ENCODE peak calls at places on chromosomes 4 and X, in five cellular contexts. One of them, this sample, is unnamed.

GRCh38 chr4:504076-504475 is 5.1 kb downstream of the PIGG start:
- DNase-seq in ovary: no peak
- DNase-seq in lung: no peak
- DNase-seq in astrocyte: peak; percentile 26
- DNase-seq in body of pancreas: no peak
- DNase-seq in this sample: no peak

GRCh38 chr4:881709-882108 is 50.4 kb downstream of the GAK start:
- DNase-seq in ovary: no peak
- DNase-seq in lung: no peak
- DNase-seq in astrocyte: no peak
- DNase-seq in body of pancreas: no peak
- DNase-seq in this sample: no peak

GRCh38 chr4:156931267-156931666 is 40.3 kb downstream of the PDGFC start:
- DNase-seq in ovary: no peak
- DNase-seq in lung: no peak
- DNase-seq in astrocyte: peak; percentile 92
- DNase-seq in body of pancreas: peak; percentile 33
- DNase-seq in this sample: peak; percentile 87

GRCh38 chr4:176270669-176271068 is 1.6 kb upstream of the ASB5 start:
- DNase-seq in ovary: no peak
- DNase-seq in lung: no peak
- DNase-seq in astrocyte: peak; percentile 100
- DNase-seq in body of pancreas: no peak
- DNase-seq in this sample: peak; percentile 98

GRCh38 chr4:170014359-170015008 is 11.7 kb downstream of the MFAP3L start:
- DNase-seq in ovary: peak; percentile 32
- DNase-seq in lung: no peak
- DNase-seq in astrocyte: peak; percentile 88
- DNase-seq in body of pancreas: no peak
- DNase-seq in this sample: peak; percentile 58

GRCh38 chr4:184382189-184382846 is 92.0 kb downstream of the IRF2 start:
- DNase-seq in ovary: no peak
- DNase-seq in lung: no peak
- DNase-seq in astrocyte: no peak
- DNase-seq in body of pancreas: no peak
- DNase-seq in this sample: no peak

GRCh38 chrX:8879750-8880149 is 78.6 kb upstream of the FAM9A start:
- DNase-seq in ovary: no peak
- DNase-seq in lung: no peak
- DNase-seq in astrocyte: no peak
- DNase-seq in body of pancreas: peak; percentile 19
- DNase-seq in this sample: no peak

GRCh38 chrX:110082156-110082555 is 79.2 kb downstream of the TMEM164 start:
- DNase-seq in ovary: no peak
- DNase-seq in lung: no peak
- DNase-seq in astrocyte: peak; percentile 95
- DNase-seq in body of pancreas: no peak
- DNase-seq in this sample: peak; percentile 77

GRCh38 chr4:47526281-47526680 is 41.2 kb downstream of the ATP10D start:
- DNase-seq in ovary: no peak
- DNase-seq in lung: no peak
- DNase-seq in astrocyte: peak; percentile 79
- DNase-seq in body of pancreas: no peak
- DNase-seq in this sample: peak; percentile 58

GRCh38 chr4:1746265-1746691 is 25.0 kb downstream of the TACC3 start:
- DNase-seq in ovary: peak; percentile 63
- DNase-seq in lung: peak; percentile 73
- DNase-seq in astrocyte: peak; percentile 19
- DNase-seq in body of pancreas: peak; percentile 77
- DNase-seq in this sample: peak; percentile 53

GRCh38 chrX:8027876-8028275 is 100.7 kb upstream of the PNPLA4 start:
- DNase-seq in ovary: no peak
- DNase-seq in lung: no peak
- DNase-seq in astrocyte: no peak
- DNase-seq in body of pancreas: no peak
- DNase-seq in this sample: no peak

GRCh38 chrX:100662153-100662552 is 18.2 kb downstream of the SRPX2 start:
- DNase-seq in ovary: no peak
- DNase-seq in lung: no peak
- DNase-seq in astrocyte: no peak
- DNase-seq in body of pancreas: no peak
- DNase-seq in this sample: no peak

GRCh38 chrX:68084765-68085164 is 348.5 kb downstream of the OPHN1 start:
- DNase-seq in ovary: no peak
- DNase-seq in lung: no peak
- DNase-seq in astrocyte: peak; percentile 38
- DNase-seq in body of pancreas: no peak
- DNase-seq in this sample: peak; percentile 84

GRCh38 chrX:68090266-68090665 is 343.0 kb downstream of the OPHN1 start:
- DNase-seq in ovary: no peak
- DNase-seq in lung: no peak
- DNase-seq in astrocyte: no peak
- DNase-seq in body of pancreas: no peak
- DNase-seq in this sample: peak; percentile 8
- TF ChIP-seq CTCF in ovary: no peak
- TF ChIP-seq CTCF in lung: no peak
- TF ChIP-seq CTCF in astrocyte: no peak
- TF ChIP-seq CTCF in body of pancreas: no peak
- TF ChIP-seq CTCF in this sample: peak; percentile 46

GRCh38 chr4:125994430-125994829 is 679.7 kb downstream of the FAT4 start:
- DNase-seq in ovary: no peak
- DNase-seq in lung: no peak
- DNase-seq in astrocyte: no peak
- DNase-seq in body of pancreas: no peak
- DNase-seq in this sample: no peak
- H3K4me3 ChIP-seq in ovary: no peak overlapping the region
- H3K4me3 ChIP-seq in lung: no peak overlapping the region
- H3K4me3 ChIP-seq in astrocyte: no peak overlapping the region
- H3K4me3 ChIP-seq in body of pancreas: no peak overlapping the region
- H3K4me3 ChIP-seq in this sample: no peak overlapping the region

DNA sequence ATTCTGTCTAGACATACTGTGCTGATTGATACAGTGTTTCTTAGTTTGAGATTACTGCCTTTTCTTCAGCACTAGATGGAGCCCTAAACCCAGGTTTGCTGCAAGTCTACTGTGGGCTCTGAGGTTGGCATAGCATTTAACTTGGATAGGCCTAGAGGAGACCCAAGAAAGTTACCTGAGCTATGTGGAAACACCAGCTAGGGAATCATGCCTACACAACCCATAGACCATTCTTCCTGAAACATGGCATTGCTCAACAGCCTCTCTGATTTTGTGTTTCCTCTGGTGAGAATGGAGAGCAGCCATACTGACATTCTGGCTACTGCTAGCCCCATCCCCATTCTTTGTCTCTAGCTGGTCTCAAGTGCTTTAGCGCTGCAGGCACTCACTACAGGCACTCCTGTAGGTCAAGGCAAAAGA is 287.7 kb upstream of the PCDH18 start:
- DNase-seq in ovary: no peak
- DNase-seq in lung: no peak
- DNase-seq in astrocyte: peak; percentile 36
- DNase-seq in body of pancreas: no peak
- DNase-seq in this sample: peak; percentile 57
- TF ChIP-seq CTCF in ovary: no peak
- TF ChIP-seq CTCF in lung: peak; percentile 11
- TF ChIP-seq CTCF in astrocyte: peak; percentile 70
- TF ChIP-seq CTCF in body of pancreas: peak; percentile 13
- TF ChIP-seq CTCF in this sample: peak; percentile 73

GRCh38 chrX:638482-639131 is 8.0 kb downstream of the SHOX start:
- DNase-seq in ovary: no peak
- DNase-seq in lung: no peak
- DNase-seq in astrocyte: no peak
- DNase-seq in body of pancreas: no peak
- DNase-seq in this sample: no peak

GRCh38 chrX:635428-636192 is 5.0 kb downstream of the SHOX start:
- DNase-seq in ovary: no peak
- DNase-seq in lung: no peak
- DNase-seq in astrocyte: no peak
- DNase-seq in body of pancreas: no peak
- DNase-seq in this sample: no peak

GRCh38 chrX:639151-639550 is 8.6 kb downstream of the SHOX start:
- DNase-seq in ovary: no peak
- DNase-seq in lung: no peak
- DNase-seq in astrocyte: no peak
- DNase-seq in body of pancreas: no peak
- DNase-seq in this sample: no peak

GRCh38 chrX:636971-637659 is 6.5 kb downstream of the SHOX start:
- DNase-seq in ovary: no peak
- DNase-seq in lung: no peak
- DNase-seq in astrocyte: no peak
- DNase-seq in body of pancreas: no peak
- DNase-seq in this sample: no peak

DNA sequence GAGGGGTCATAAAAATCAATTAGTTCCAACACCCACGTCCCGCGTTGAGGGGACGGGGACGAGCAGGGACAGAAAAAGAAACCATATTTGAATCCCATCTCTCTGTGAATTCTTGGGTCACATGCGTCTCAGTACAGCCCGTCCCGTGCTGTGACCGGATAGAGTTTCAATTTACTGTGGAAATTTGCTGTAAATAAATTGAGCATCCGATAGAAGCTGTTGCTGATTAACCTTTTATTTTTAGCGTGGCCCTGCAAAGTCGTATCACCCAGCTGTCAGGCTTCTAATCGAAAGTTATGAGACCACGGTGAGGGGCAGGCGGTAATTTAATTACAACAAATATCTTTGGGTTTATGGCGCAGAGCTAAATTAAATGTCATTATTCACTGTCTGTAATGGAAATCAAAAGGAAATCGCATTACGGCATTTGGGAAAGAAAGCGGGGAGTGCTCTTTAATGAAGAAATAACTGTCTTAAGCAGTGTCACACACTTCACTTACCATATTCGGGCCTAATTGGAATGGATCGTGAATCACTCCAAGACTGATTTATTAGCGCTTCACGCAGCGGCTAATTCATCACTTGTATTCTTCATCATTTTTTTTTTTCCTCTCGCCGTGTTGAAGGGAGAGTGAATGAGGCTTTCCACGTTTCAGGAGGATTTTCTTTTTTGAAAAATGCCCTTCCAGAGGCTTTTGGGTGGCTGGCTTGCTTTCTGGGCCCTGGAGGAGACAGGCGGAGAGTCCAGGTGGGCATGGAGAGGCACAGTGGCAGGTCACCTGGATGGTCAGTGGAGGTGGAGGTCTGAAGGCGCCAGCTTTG is 7.3 kb downstream of the SHOX start:
- DNase-seq in ovary: no peak
- DNase-seq in lung: no peak
- DNase-seq in astrocyte: no peak
- DNase-seq in body of pancreas: no peak
- DNase-seq in this sample: no peak
- H3K4me3 ChIP-seq in ovary: no peak overlapping the region
- H3K4me3 ChIP-seq in lung: no peak overlapping the region
- H3K4me3 ChIP-seq in astrocyte: no peak overlapping the region
- H3K4me3 ChIP-seq in body of pancreas: no peak overlapping the region
- H3K4me3 ChIP-seq in this sample: no peak overlapping the region